ENCODE peak calls at places on chromosomes 7 and 10, in seven cellular contexts. O is lower leg skin, S is nephron progenitor cell, L is cardiac septum, J is LoVo, T is BE2C, R is GM23248. I is an unnamed sample.
A peak's percentile ranks its signal among the peaks of the same experiment; 100 is the strongest.

GRCh38 chr7:159126496-159127345 is 17.9 kb downstream of the VIPR2 start:
- DNase-seq in T (no peak), J (no peak), O (no peak), S (no peak), R (no peak), L (peak; percentile 24), I (no peak)

GRCh38 chr7:70347880-70348279 is 749.6 kb downstream of the AUTS2 start:
- DNase-seq in S (no peak), J (no peak), R (no peak), O (no peak), T (no peak), L (no peak), I (no peak)

GRCh38 chr10:68275600-68276126 is 43.8 kb upstream of the ATOH7 start:
- DNase-seq in J (no peak), T (no peak), R (no peak), O (no peak), L (no peak), S (no peak), I (no peak)

GRCh38 chr7:133601607-133602006 is 348.7 kb downstream of the EXOC4 start:
- DNase-seq in O (no peak), L (no peak), R (no peak), J (no peak), T (no peak), S (no peak), I (no peak)

GRCh38 chr7:155466142-155466813 is 8.3 kb downstream of the EN2 start:
- DNase-seq in O (no peak), S (peak; percentile 43), J (no peak), T (no peak), R (no peak), L (no peak), I (no peak)

GRCh38 chr10:59922907-59923306 is 16.6 kb upstream of the CCDC6 start:
- DNase-seq in J (no peak), R (no peak), L (no peak), T (no peak), S (no peak), O (no peak), I (no peak)

GRCh38 chr7:37977243-37977642 is 56.8 kb downstream of the EPDR1 start:
- DNase-seq in R (no peak), O (no peak), T (no peak), L (no peak), J (peak; percentile 64), S (no peak), I (no peak)

GRCh38 chr10:88089498-88089897 is 226.1 kb downstream of the PTEN start:
- DNase-seq in O (no peak), R (no peak), T (no peak), S (no peak), L (no peak), J (no peak), I (no peak)

GRCh38 chr7:130108809-130109208 is 38.5 kb downstream of the KLHDC10 start:
- DNase-seq in T (no peak), O (no peak), J (no peak), R (no peak), S (no peak), L (no peak), I (no peak)

GRCh38 chr7:36084485-36085091 is 68.5 kb upstream of the EEPD1 start:
- DNase-seq in S (peak; percentile 54), T (peak; percentile 68), R (peak; percentile 53), O (no peak), L (peak; percentile 55), J (peak; percentile 41), I (no peak)

GRCh38 chr10:94963901-94964300 is 25.4 kb downstream of the CYP2C9 start:
- DNase-seq in T (no peak), L (no peak), S (peak; percentile 10), J (peak; percentile 51), R (peak; percentile 57), O (no peak), I (no peak)

GRCh38 chr10:100510533-100511308 is 8.9 kb downstream of the SEC31B start:
- DNase-seq in S (no peak), R (no peak), O (no peak), J (no peak), T (no peak), L (no peak), I (no peak)

GRCh38 chr10:12869427-12869826 is 132.1 kb downstream of the CCDC3 start:
- DNase-seq in S (no peak), J (no peak), O (no peak), R (no peak), T (no peak), L (no peak), I (no peak)